ENCODE peak calls at places on chromosomes 5 and 9, in ten cellular contexts. Z is HL-60; A is T47D; L is GM12865; B is lung; I is stimulated activated CD4-positive, alpha-beta T cell treated with anti-CD3 and anti-CD28 coated beads, Interleukin-4, amount 100 ng/mL, for 4 hours; J is neural crest cell; H is substantia nigra; R is GM18507; F is body of pancreas. V is an unnamed sample.

GRCh38 chr9:127828262-127829031 is 25.8 kb downstream of the FPGS start:
- DNase-seq in Z (no peak), A (no peak), L (no peak), B (peak; percentile 81), I (no peak), J (peak; percentile 89), H (no peak), R (no peak), F (peak; percentile 85), V (peak; percentile 91)

GRCh38 chr5:87944553-87945320 is 323.9 kb downstream of the TMEM161B start:
- DNase-seq in Z (no peak), A (no peak), L (no peak), B (no peak), I (no peak), J (peak; percentile 54), H (peak; percentile 78), R (no peak), F (peak; percentile 19), V (peak; percentile 15)

GRCh38 chr5:65382582-65382981 is 99.1 kb downstream of the ADAMTS6 start:
- DNase-seq in Z (no peak), A (no peak), L (peak; percentile 3), B (no peak), I (no peak), J (no peak), H (no peak), R (no peak), F (no peak), V (no peak)

GRCh38 chr9:116165912-116166311 is 12.3 kb downstream of the PAPPA start:
- DNase-seq in Z (no peak), A (no peak), L (no peak), B (no peak), I (no peak), J (no peak), H (no peak), R (no peak), F (no peak), V (no peak)

GRCh38 chr9:8880031-8880430 is 1080.5 kb upstream of the DMAC1 start:
- DNase-seq in Z (no peak), A (no peak), L (no peak), B (no peak), I (no peak), J (no peak), H (no peak), R (no peak), F (no peak), V (no peak)

GRCh38 chr9:79028101-79028500 is 543.7 kb upstream of the TLE4 start:
- DNase-seq in Z (no peak), A (no peak), L (no peak), B (no peak), I (no peak), J (no peak), H (no peak), R (no peak), F (no peak), V (no peak)

GRCh38 chr9:77462066-77462465 is 186.1 kb downstream of the GNA14 start:
- DNase-seq in Z (no peak), A (no peak), L (no peak), B (no peak), I (no peak), J (no peak), H (no peak), R (no peak), F (no peak), V (no peak)

GRCh38 chr9:114303571-114303970 is 19.3 kb upstream of the ORM1 start:
- DNase-seq in Z (no peak), A (no peak), L (no peak), B (no peak), I (no peak), J (no peak), H (no peak), R (no peak), F (no peak), V (no peak)

GRCh38 chr9:16145196-16145950 is 592.5 kb downstream of the CCDC171 start:
- DNase-seq in Z (no peak), A (no peak), L (peak; percentile 79), B (no peak), I (no peak), J (no peak), H (no peak), R (no peak), F (no peak), V (no peak)

GRCh38 chr5:133393776-133394476 is 218.4 kb downstream of the FSTL4 start:
- DNase-seq in Z (no peak), A (no peak), L (no peak), B (no peak), I (no peak), J (no peak), H (no peak), R (no peak), F (no peak), V (no peak)

GRCh38 chr9:70746760-70747159 is 332.3 kb upstream of the KLF9 start:
- DNase-seq in Z (no peak), A (no peak), L (no peak), B (no peak), I (no peak), J (no peak), H (no peak), R (no peak), F (no peak), V (no peak)